ENCODE peak calls at places on chromosomes 1 and 21, in six cellular contexts. One of them, this sample, is unnamed. For H3K4me1 and H3K36me3, the result is how much of the 10 kb centered on the place peaks cover.

GRCh38 chr21:26115899-26116298 is 54.7 kb downstream of the APP start:
- DNase-seq in mucosa of descending colon: no peak
- DNase-seq in fibroblast of lung: peak
- DNase-seq in CD8-positive, alpha-beta T cell: no peak
- DNase-seq in A673: no peak
- DNase-seq in small intestine: no peak
- DNase-seq in this sample: no peak

GRCh38 chr1:113211467-113211866 is 138.5 kb downstream of the LRIG2 start:
- DNase-seq in small intestine: no peak
- DNase-seq in A673: no peak
- DNase-seq in fibroblast of lung: no peak
- DNase-seq in CD8-positive, alpha-beta T cell: no peak
- DNase-seq in mucosa of descending colon: no peak
- DNase-seq in this sample: no peak

GRCh38 chr1:1777510-1777909 is 760 bp downstream of the NADK start:
- DNase-seq in small intestine: peak
- DNase-seq in mucosa of descending colon: peak
- DNase-seq in A673: no peak
- DNase-seq in fibroblast of lung: peak
- DNase-seq in CD8-positive, alpha-beta T cell: no peak
- DNase-seq in this sample: no peak

GRCh38 chr1:978069-978834 is 3.6 kb downstream of the PERM1 start:
- DNase-seq in mucosa of descending colon: no peak
- DNase-seq in CD8-positive, alpha-beta T cell: no peak
- DNase-seq in small intestine: no peak
- DNase-seq in A673: no peak
- DNase-seq in fibroblast of lung: no peak
- DNase-seq in this sample: no peak

GRCh38 chr1:96741335-96741734 is 19.8 kb downstream of the PTBP2 start:
- DNase-seq in CD8-positive, alpha-beta T cell: no peak
- DNase-seq in small intestine: no peak
- DNase-seq in A673: no peak
- DNase-seq in mucosa of descending colon: no peak
- DNase-seq in fibroblast of lung: no peak
- DNase-seq in this sample: no peak

GRCh38 chr1:213327318-213327667 is 276.3 kb downstream of the RPS6KC1 start:
- DNase-seq in A673: peak
- DNase-seq in CD8-positive, alpha-beta T cell: no peak
- DNase-seq in small intestine: no peak
- DNase-seq in mucosa of descending colon: no peak
- DNase-seq in fibroblast of lung: peak
- DNase-seq in this sample: peak

GRCh38 chr1:239222999-239223398 is 163.4 kb upstream of the CHRM3 start:
- DNase-seq in mucosa of descending colon: no peak
- DNase-seq in CD8-positive, alpha-beta T cell: no peak
- DNase-seq in small intestine: no peak
- DNase-seq in fibroblast of lung: no peak
- DNase-seq in A673: no peak
- DNase-seq in this sample: no peak

GRCh38 chr1:151718666-151719065 is 2.1 kb upstream of the CELF3 start:
- DNase-seq in A673: no peak
- DNase-seq in mucosa of descending colon: no peak
- DNase-seq in small intestine: no peak
- DNase-seq in fibroblast of lung: no peak
- DNase-seq in CD8-positive, alpha-beta T cell: no peak
- DNase-seq in this sample: no peak

GRCh38 chr21:28615276-28615675 is 377.4 kb downstream of the LTN1 start:
- DNase-seq in fibroblast of lung: peak
- DNase-seq in A673: peak
- DNase-seq in CD8-positive, alpha-beta T cell: no peak
- DNase-seq in mucosa of descending colon: no peak
- DNase-seq in small intestine: no peak
- DNase-seq in this sample: no peak

GRCh38 chr21:26116456-26117011 is 54.0 kb downstream of the APP start:
- DNase-seq in small intestine: no peak
- DNase-seq in fibroblast of lung: peak
- DNase-seq in A673: peak
- DNase-seq in mucosa of descending colon: no peak
- DNase-seq in CD8-positive, alpha-beta T cell: no peak
- DNase-seq in this sample: no peak

GRCh38 chr1:41305576-41306365 is 55.5 kb upstream of the FOXO6 start:
- DNase-seq in fibroblast of lung: no peak
- DNase-seq in CD8-positive, alpha-beta T cell: no peak
- DNase-seq in mucosa of descending colon: no peak
- DNase-seq in A673: no peak
- DNase-seq in small intestine: no peak
- DNase-seq in this sample: no peak

GRCh38 chr1:46991083-46991923 is 32.2 kb upstream of the CYP4X1 start:
- DNase-seq in small intestine: peak
- DNase-seq in CD8-positive, alpha-beta T cell: no peak
- DNase-seq in fibroblast of lung: no peak
- DNase-seq in mucosa of descending colon: no peak
- DNase-seq in A673: peak
- DNase-seq in this sample: no peak

GRCh38 chr1:212040629-212041028 is 5.1 kb downstream of the DTL start:
- DNase-seq in CD8-positive, alpha-beta T cell: no peak
- DNase-seq in mucosa of descending colon: no peak
- DNase-seq in fibroblast of lung: peak
- DNase-seq in A673: no peak
- DNase-seq in small intestine: no peak
- DNase-seq in this sample: no peak

GRCh38 chr1:183952101-183952500 is 85.4 kb downstream of the COLGALT2 start:
- DNase-seq in mucosa of descending colon: no peak
- DNase-seq in small intestine: no peak
- DNase-seq in A673: no peak
- DNase-seq in fibroblast of lung: no peak
- DNase-seq in CD8-positive, alpha-beta T cell: no peak
- DNase-seq in this sample: no peak

GRCh38 chr21:45972353-45972715 is 9.2 kb upstream of the COL6A1 start:
- DNase-seq in A673: no peak
- DNase-seq in small intestine: no peak
- DNase-seq in CD8-positive, alpha-beta T cell: no peak
- DNase-seq in fibroblast of lung: peak
- DNase-seq in mucosa of descending colon: peak
- DNase-seq in this sample: peak

GRCh38 chr1:41418868-41419583 is 57.8 kb downstream of the FOXO6 start:
- DNase-seq in A673: no peak
- DNase-seq in fibroblast of lung: peak
- DNase-seq in mucosa of descending colon: peak
- DNase-seq in small intestine: peak
- DNase-seq in CD8-positive, alpha-beta T cell: no peak
- DNase-seq in this sample: peak

GRCh38 chr1:10437052-10437451 is 6.8 kb downstream of the CENPS start:
- DNase-seq in fibroblast of lung: no peak
- DNase-seq in A673: no peak
- DNase-seq in CD8-positive, alpha-beta T cell: no peak
- DNase-seq in mucosa of descending colon: no peak
- DNase-seq in small intestine: no peak
- DNase-seq in this sample: no peak

GRCh38 chr1:82161651-82162238 is 361.0 kb downstream of the ADGRL2 start:
- DNase-seq in fibroblast of lung: peak
- DNase-seq in A673: peak
- DNase-seq in mucosa of descending colon: no peak
- DNase-seq in small intestine: peak
- DNase-seq in CD8-positive, alpha-beta T cell: no peak
- DNase-seq in this sample: peak

GRCh38 chr1:17207966-17208418 is 3.1 kb downstream of the PADI1 start:
- DNase-seq in fibroblast of lung: peak
- DNase-seq in A673: peak
- DNase-seq in small intestine: no peak
- DNase-seq in CD8-positive, alpha-beta T cell: no peak
- DNase-seq in mucosa of descending colon: peak
- DNase-seq in this sample: no peak

GRCh38 chr1:22128392-22128791 is 14.5 kb downstream of the WNT4 start:
- DNase-seq in CD8-positive, alpha-beta T cell: no peak
- DNase-seq in A673: no peak
- DNase-seq in mucosa of descending colon: no peak
- DNase-seq in small intestine: no peak
- DNase-seq in fibroblast of lung: no peak
- DNase-seq in this sample: no peak

GRCh38 chr1:20932437-20932977 is 145.4 kb upstream of the HP1BP3 start:
- DNase-seq in mucosa of descending colon: no peak
- DNase-seq in A673: no peak
- DNase-seq in CD8-positive, alpha-beta T cell: no peak
- DNase-seq in fibroblast of lung: no peak
- DNase-seq in small intestine: no peak
- DNase-seq in this sample: no peak

GRCh38 chr1:152520561-152521090 is 6.3 kb downstream of the CRCT1 start:
- DNase-seq in CD8-positive, alpha-beta T cell: no peak
- DNase-seq in mucosa of descending colon: no peak
- DNase-seq in A673: no peak
- DNase-seq in small intestine: no peak
- DNase-seq in fibroblast of lung: no peak
- DNase-seq in this sample: no peak

GRCh38 chr1:22037520-22037919 is 15.0 kb upstream of the CDC42 start:
- DNase-seq in fibroblast of lung: no peak
- DNase-seq in CD8-positive, alpha-beta T cell: no peak
- DNase-seq in A673: no peak
- DNase-seq in small intestine: no peak
- DNase-seq in mucosa of descending colon: no peak
- DNase-seq in this sample: no peak

GRCh38 chr1:116754203-116754977 is at the start of gene CD2:
- DNase-seq in fibroblast of lung: no peak
- DNase-seq in mucosa of descending colon: no peak
- DNase-seq in A673: no peak
- DNase-seq in CD8-positive, alpha-beta T cell: no peak
- DNase-seq in small intestine: peak
- DNase-seq in this sample: peak

GRCh38 chr1:168811213-168811612 is 82.2 kb upstream of the DPT start:
- DNase-seq in fibroblast of lung: no peak
- DNase-seq in CD8-positive, alpha-beta T cell: no peak
- DNase-seq in mucosa of descending colon: no peak
- DNase-seq in small intestine: no peak
- DNase-seq in A673: no peak
- DNase-seq in this sample: no peak

GRCh38 chr1:223230161-223230881 is 87.3 kb upstream of the TLR5 start:
- DNase-seq in fibroblast of lung: peak
- DNase-seq in mucosa of descending colon: no peak
- DNase-seq in CD8-positive, alpha-beta T cell: no peak
- DNase-seq in small intestine: no peak
- DNase-seq in A673: no peak
- DNase-seq in this sample: no peak

GRCh38 chr1:9404117-9404516 is 111.4 kb downstream of the SPSB1 start:
- DNase-seq in small intestine: no peak
- DNase-seq in fibroblast of lung: no peak
- DNase-seq in A673: no peak
- DNase-seq in CD8-positive, alpha-beta T cell: no peak
- DNase-seq in mucosa of descending colon: no peak
- DNase-seq in this sample: no peak

GRCh38 chr1:26529655-26530539 is at the start of gene RPS6KA1:
- DNase-seq in CD8-positive, alpha-beta T cell: no peak
- DNase-seq in fibroblast of lung: peak
- DNase-seq in mucosa of descending colon: peak
- DNase-seq in A673: peak
- DNase-seq in small intestine: peak
- DNase-seq in this sample: peak

GRCh38 chr1:218585565-218586184 is 240.5 kb downstream of the TGFB2 start:
- DNase-seq in CD8-positive, alpha-beta T cell: no peak
- DNase-seq in mucosa of descending colon: no peak
- DNase-seq in small intestine: no peak
- DNase-seq in A673: no peak
- DNase-seq in fibroblast of lung: peak
- DNase-seq in this sample: no peak

GRCh38 chr1:22500476-22500875 is 48.8 kb downstream of the ZBTB40 start:
- DNase-seq in A673: peak
- DNase-seq in CD8-positive, alpha-beta T cell: no peak
- DNase-seq in mucosa of descending colon: no peak
- DNase-seq in fibroblast of lung: peak
- DNase-seq in small intestine: peak
- DNase-seq in this sample: peak

GRCh38 chr1:197783510-197783948 is 8.2 kb upstream of the DENND1B start:
- DNase-seq in small intestine: peak
- DNase-seq in mucosa of descending colon: no peak
- DNase-seq in CD8-positive, alpha-beta T cell: no peak
- DNase-seq in A673: no peak
- DNase-seq in fibroblast of lung: peak
- DNase-seq in this sample: peak

DNA sequence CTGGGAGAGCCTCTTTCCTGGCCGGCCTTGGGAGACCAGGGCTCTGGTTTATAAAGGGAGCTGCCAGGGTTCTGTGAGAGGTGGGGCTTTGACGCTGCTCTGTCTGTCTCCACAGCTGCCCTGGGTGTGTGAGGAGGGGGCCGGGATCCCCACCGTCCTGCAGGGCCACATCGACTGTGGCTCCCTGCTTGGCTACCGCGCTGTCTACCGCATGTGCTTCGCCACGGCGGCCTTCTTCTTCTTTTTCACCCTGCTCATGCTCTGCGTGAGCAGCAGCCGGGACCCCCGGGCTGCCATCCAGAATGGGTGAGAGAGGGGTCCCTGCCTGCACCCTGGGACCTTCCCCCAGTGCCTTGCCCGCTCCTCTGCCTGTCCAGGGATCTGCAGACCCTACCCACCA is 11.6 kb downstream of the SERINC2 start:
- DNase-seq in A673: no peak
- DNase-seq in fibroblast of lung: no peak
- DNase-seq in mucosa of descending colon: no peak
- DNase-seq in small intestine: no peak
- DNase-seq in CD8-positive, alpha-beta T cell: no peak
- DNase-seq in this sample: no peak
- H3K4me1 ChIP-seq in A673: under half
- H3K4me1 ChIP-seq in fibroblast of lung: under half
- H3K4me1 ChIP-seq in mucosa of descending colon: under half
- H3K4me1 ChIP-seq in small intestine: under half
- H3K4me1 ChIP-seq in CD8-positive, alpha-beta T cell: under half
- H3K4me1 ChIP-seq in this sample: under half

DNA sequence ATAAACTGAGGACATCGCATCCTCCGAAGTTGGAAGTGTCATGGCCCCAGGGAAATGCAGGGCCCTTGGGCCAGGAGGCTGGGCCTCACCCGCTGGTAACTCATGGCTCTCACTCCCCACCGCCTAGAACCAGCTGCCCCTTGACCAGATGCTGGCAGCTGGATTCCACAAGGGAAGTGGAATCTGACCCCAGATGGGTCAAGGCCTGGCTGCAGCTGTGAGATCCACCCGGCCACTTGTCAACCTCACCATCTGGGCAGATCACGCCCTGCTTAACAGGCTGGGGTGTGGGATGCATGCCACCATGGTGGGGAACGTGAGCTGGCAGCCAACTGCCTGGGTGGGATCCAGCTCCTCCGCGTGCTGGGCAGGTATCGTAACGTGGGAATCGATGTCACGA is 25.5 kb downstream of the KCNAB2 start:
- DNase-seq in CD8-positive, alpha-beta T cell: no peak
- DNase-seq in fibroblast of lung: no peak
- DNase-seq in small intestine: no peak
- DNase-seq in mucosa of descending colon: peak
- DNase-seq in A673: no peak
- DNase-seq in this sample: no peak
- H3K36me3 ChIP-seq in CD8-positive, alpha-beta T cell: under half
- H3K36me3 ChIP-seq in fibroblast of lung: under half
- H3K36me3 ChIP-seq in small intestine: under half
- H3K36me3 ChIP-seq in mucosa of descending colon: under half
- H3K36me3 ChIP-seq in A673: under half
- H3K36me3 ChIP-seq in this sample: under half

GRCh38 chr1:206556047-206556747 is 48.9 kb downstream of the RASSF5 start:
- DNase-seq in CD8-positive, alpha-beta T cell: no peak
- DNase-seq in fibroblast of lung: no peak
- DNase-seq in small intestine: no peak
- DNase-seq in mucosa of descending colon: no peak
- DNase-seq in A673: no peak
- DNase-seq in this sample: no peak
- H3K4me1 ChIP-seq in CD8-positive, alpha-beta T cell: half or more
- H3K4me1 ChIP-seq in fibroblast of lung: under half
- H3K4me1 ChIP-seq in small intestine: under half
- H3K4me1 ChIP-seq in mucosa of descending colon: under half
- H3K4me1 ChIP-seq in A673: under half
- H3K4me1 ChIP-seq in this sample: half or more

GRCh38 chr1:6526316-6526715 is 28.0 kb downstream of the NOL9 start:
- DNase-seq in CD8-positive, alpha-beta T cell: no peak
- DNase-seq in fibroblast of lung: no peak
- DNase-seq in A673: no peak
- DNase-seq in mucosa of descending colon: peak
- DNase-seq in small intestine: no peak
- DNase-seq in this sample: no peak
- H3K36me3 ChIP-seq in CD8-positive, alpha-beta T cell: under half
- H3K36me3 ChIP-seq in fibroblast of lung: under half
- H3K36me3 ChIP-seq in A673: under half
- H3K36me3 ChIP-seq in mucosa of descending colon: under half
- H3K36me3 ChIP-seq in small intestine: under half
- H3K36me3 ChIP-seq in this sample: under half